ENCODE peak calls at places on chromosomes 13 and 19, in ten cellular contexts. A, N, M, C, F, P, L, T, I and B are unnamed samples.

GRCh38 chr19:30362156-30362754 is 9.9 kb upstream of the ZNF536 start:
- DNase-seq in A (no peak), N (no peak), M (no peak), C (no peak), F (no peak), P (no peak), L (no peak), T (no peak), I (no peak), B (no peak)

GRCh38 chr13:110273254-110273653 is 33.7 kb downstream of the COL4A1 start:
- DNase-seq in A (no peak), N (no peak), M (no peak), C (no peak), F (no peak), P (no peak), L (no peak), T (no peak), I (no peak), B (no peak)

GRCh38 chr13:43432948-43433347 is 353.8 kb downstream of the ENOX1 start:
- DNase-seq in A (no peak), N (no peak), M (no peak), C (no peak), F (no peak), P (no peak), L (no peak), T (no peak), I (no peak), B (no peak)

GRCh38 chr19:1811942-1812425 is at the start of gene ATP8B3:
- DNase-seq in A (no peak), N (peak), M (peak), C (no peak), F (no peak), P (peak), L (no peak), T (no peak), I (peak), B (peak)

GRCh38 chr19:28330831-28331230 is 882.1 kb downstream of the UQCRFS1 start:
- DNase-seq in A (no peak), N (no peak), M (no peak), C (peak), F (no peak), P (no peak), L (no peak), T (no peak), I (no peak), B (no peak)

GRCh38 chr19:17950310-17951150 is 16.4 kb upstream of the KCNN1 start:
- DNase-seq in A (peak), N (no peak), M (no peak), C (no peak), F (no peak), P (peak), L (no peak), T (no peak), I (no peak), B (no peak)

GRCh38 chr13:90683711-90684131 is 663.8 kb upstream of the MIR17HG start:
- DNase-seq in A (no peak), N (no peak), M (no peak), C (peak), F (peak), P (no peak), L (no peak), T (no peak), I (no peak), B (no peak)

GRCh38 chr19:13155472-13156284 is 5.5 kb downstream of the IER2 start:
- DNase-seq in A (peak), N (peak), M (peak), C (peak), F (peak), P (peak), L (peak), T (no peak), I (peak), B (peak)

GRCh38 chr13:22017226-22017625 is 346.4 kb downstream of the FGF9 start:
- DNase-seq in A (no peak), N (no peak), M (no peak), C (no peak), F (no peak), P (no peak), L (no peak), T (no peak), I (no peak), B (no peak)

GRCh38 chr13:112101360-112101930 is 34.5 kb downstream of the SOX1 start:
- DNase-seq in A (no peak), N (no peak), M (no peak), C (no peak), F (no peak), P (no peak), L (no peak), T (no peak), I (no peak), B (no peak)

GRCh38 chr13:107649071-107649470 is 566.3 kb downstream of the LIG4 start:
- DNase-seq in A (no peak), N (no peak), M (no peak), C (no peak), F (no peak), P (no peak), L (no peak), T (no peak), I (no peak), B (no peak)

GRCh38 chr13:107650081-107650701 is 565.1 kb downstream of the LIG4 start:
- DNase-seq in A (peak), N (peak), M (no peak), C (peak), F (peak), P (no peak), L (peak), T (no peak), I (peak), B (peak)
- TF ChIP-seq CTCF in A (peak), N (peak), M (peak), C (peak), F (peak), P (peak), L (peak), T (peak), I (peak), B (peak)

GRCh38 chr19:32631381-32631780 is 43.6 kb downstream of the ANKRD27 start:
- DNase-seq in A (no peak), N (no peak), M (no peak), C (no peak), F (no peak), P (no peak), L (no peak), T (no peak), I (no peak), B (no peak)
- TF ChIP-seq CTCF in A (no peak), N (no peak), M (no peak), C (no peak), F (no peak), P (no peak), L (no peak), T (no peak), I (no peak), B (no peak)

GRCh38 chr13:77509221-77509620 is 26.3 kb upstream of the SCEL start:
- DNase-seq in A (no peak), N (no peak), M (no peak), C (peak), F (no peak), P (no peak), L (no peak), T (no peak), I (no peak), B (no peak)

GRCh38 chr13:77510156-77510555 is 25.4 kb upstream of the SCEL start:
- DNase-seq in A (no peak), N (no peak), M (no peak), C (no peak), F (no peak), P (no peak), L (no peak), T (no peak), I (no peak), B (no peak)

GRCh38 chr13:77503398-77503797 is 32.1 kb upstream of the SCEL start:
- DNase-seq in A (no peak), N (no peak), M (no peak), C (no peak), F (no peak), P (peak), L (no peak), T (no peak), I (no peak), B (no peak)

GRCh38 chr13:77507931-77508776 is 27.4 kb upstream of the SCEL start:
- DNase-seq in A (no peak), N (no peak), M (no peak), C (peak), F (peak), P (no peak), L (no peak), T (no peak), I (peak), B (no peak)

DNA sequence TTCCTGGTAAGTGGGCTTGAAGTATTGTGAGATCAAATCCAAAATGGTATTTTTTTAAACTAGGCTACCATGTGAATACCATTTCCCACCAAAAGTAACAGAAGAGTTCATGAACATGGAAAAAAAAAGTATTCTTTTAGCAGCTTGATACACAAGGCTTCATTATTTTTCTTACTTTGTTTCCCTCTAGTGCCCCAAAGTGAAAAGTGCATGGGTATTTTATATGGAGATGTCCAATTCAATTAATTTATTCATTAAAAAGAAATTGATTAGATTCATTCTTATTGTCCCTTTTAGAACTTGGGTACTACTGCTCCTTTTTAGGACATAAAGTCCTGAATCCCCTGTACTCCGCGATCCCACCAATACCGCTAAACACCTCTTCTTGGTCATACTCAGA is 28.6 kb upstream of the SCEL start:
- DNase-seq in A (no peak), N (no peak), M (no peak), C (no peak), F (peak), P (no peak), L (no peak), T (no peak), I (no peak), B (no peak)
- TF ChIP-seq CTCF in A (no peak), N (no peak), M (no peak), C (no peak), F (peak), P (peak), L (peak), T (peak), I (no peak), B (peak)

GRCh38 chr19:597406-598315 is 8.0 kb downstream of the HCN2 start:
- DNase-seq in A (no peak), N (no peak), M (no peak), C (no peak), F (no peak), P (no peak), L (no peak), T (no peak), I (no peak), B (no peak)

GRCh38 chr19:604355-604754 is 14.7 kb downstream of the HCN2 start:
- DNase-seq in A (no peak), N (no peak), M (no peak), C (peak), F (peak), P (no peak), L (no peak), T (no peak), I (no peak), B (peak)

GRCh38 chr19:601790-602189 is 12.1 kb downstream of the HCN2 start:
- DNase-seq in A (no peak), N (no peak), M (no peak), C (no peak), F (no peak), P (no peak), L (no peak), T (no peak), I (no peak), B (no peak)

GRCh38 chr19:602391-603301 is 13.0 kb downstream of the HCN2 start:
- DNase-seq in A (no peak), N (no peak), M (no peak), C (no peak), F (no peak), P (no peak), L (no peak), T (no peak), I (no peak), B (no peak)

GRCh38 chr19:601310-601709 is 11.6 kb downstream of the HCN2 start:
- DNase-seq in A (no peak), N (no peak), M (no peak), C (no peak), F (no peak), P (no peak), L (no peak), T (no peak), I (no peak), B (no peak)
- TF ChIP-seq CTCF in A (no peak), N (no peak), M (no peak), C (no peak), F (no peak), P (no peak), L (no peak), T (no peak), I (no peak), B (no peak)

GRCh38 chr19:48393559-48394330 is at the start of gene GRIN2D:
- DNase-seq in A (peak), N (no peak), M (no peak), C (peak), F (peak), P (no peak), L (no peak), T (no peak), I (no peak), B (no peak)
- TF ChIP-seq CTCF in A (no peak), N (no peak), M (no peak), C (no peak), F (no peak), P (no peak), L (no peak), T (no peak), I (no peak), B (no peak)

DNA sequence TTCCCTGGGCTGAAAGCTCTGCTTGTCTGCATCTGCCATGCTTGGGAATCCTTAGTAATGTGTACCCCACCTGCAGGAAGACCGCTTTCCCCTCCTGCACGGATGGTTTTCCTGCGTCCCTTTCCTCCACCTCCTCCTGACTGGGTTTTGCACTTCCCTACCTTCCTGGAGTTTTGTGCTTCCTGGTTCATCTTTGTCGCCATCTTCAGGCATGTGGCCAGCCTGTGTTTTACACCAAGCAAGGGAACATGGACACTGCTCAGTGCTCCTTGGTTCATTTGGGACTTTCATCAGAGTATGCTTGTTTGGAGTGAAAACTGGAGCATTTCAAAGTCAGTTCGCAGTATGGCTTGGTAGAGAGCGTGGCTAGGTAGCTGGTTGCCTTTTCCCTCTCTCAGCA is 30.7 kb downstream of the ERICH6B start:
- DNase-seq in A (no peak), N (no peak), M (no peak), C (no peak), F (peak), P (no peak), L (no peak), T (no peak), I (no peak), B (no peak)
- TF ChIP-seq CTCF in A (no peak), N (no peak), M (no peak), C (peak), F (no peak), P (no peak), L (no peak), T (peak), I (no peak), B (no peak)